ENCODE peak calls at places on chromosome 22, in eight cellular contexts. G is mesothelial cell of epicardium, T is epithelial cell of esophagus, C is IMR-90, V is tibial nerve, D is B cell, K is neural crest cell, I is kidney epithelial cell. H is an unnamed sample.

GRCh38 chr22:39994566-39995345 is at the start of gene FAM83F:
- DNase-seq in V (no peak), T (peak; percentile 78), K (no peak), D (no peak), I (no peak), C (no peak), G (peak; percentile 52), H (peak; percentile 81)

GRCh38 chr22:19874307-19875060 is 19.8 kb upstream of the GNB1L start:
- DNase-seq in V (no peak), T (peak; percentile 76), G (no peak), K (no peak), D (no peak), C (no peak), I (no peak), H (no peak)

GRCh38 chr22:35070451-35071093 is 4.6 kb downstream of the ISX start:
- DNase-seq in I (no peak), G (no peak), K (no peak), V (no peak), T (peak; percentile 17), C (no peak), D (no peak), H (no peak)

GRCh38 chr22:40751250-40751649 is 67.9 kb downstream of the SLC25A17 start:
- DNase-seq in G (no peak), D (no peak), T (no peak), K (no peak), V (no peak), C (no peak), I (no peak), H (no peak)

GRCh38 chr22:30033137-30033536 is 47.1 kb upstream of the HORMAD2 start:
- DNase-seq in I (no peak), G (no peak), C (no peak), K (no peak), D (no peak), T (no peak), V (no peak), H (no peak)

GRCh38 chr22:21455334-21456089 is 11.7 kb upstream of the TMEM191C start:
- DNase-seq in K (peak; percentile 1), V (no peak), C (no peak), G (no peak), T (no peak), I (no peak), D (no peak), H (no peak)

GRCh38 chr22:50360578-50360977 is 17.5 kb downstream of the PPP6R2 start:
- DNase-seq in K (no peak), I (no peak), V (no peak), G (no peak), C (no peak), T (no peak), D (no peak), H (no peak)

GRCh38 chr22:50447576-50448551 is 27.0 kb downstream of the SBF1 start:
- DNase-seq in K (no peak), G (no peak), T (no peak), D (no peak), V (no peak), C (no peak), I (no peak), H (no peak)

GRCh38 chr22:50545522-50546325 is at the start of gene KLHDC7B:
- DNase-seq in C (peak; percentile 35), T (no peak), K (no peak), V (no peak), D (no peak), I (no peak), G (no peak), H (peak; percentile 49)

GRCh38 chr22:50238755-50239154 is 6.1 kb downstream of the TUBGCP6 start:
- DNase-seq in I (no peak), V (no peak), D (no peak), T (no peak), K (no peak), C (no peak), G (no peak), H (no peak)

GRCh38 chr22:40050258-40050657 is 55.5 kb downstream of the FAM83F start:
- DNase-seq in G (no peak), D (peak; percentile 85), K (no peak), I (no peak), V (no peak), C (no peak), T (no peak), H (peak; percentile 73)

GRCh38 chr22:24270556-24271405 is at the start of gene SPECC1L:
- DNase-seq in C (peak; percentile 91), I (peak; percentile 48), K (peak; percentile 91), V (peak; percentile 85), T (peak; percentile 96), D (peak; percentile 89), G (peak; percentile 97), H (peak; percentile 94)
- TF ChIP-seq CTCF in C (peak; percentile 36), I (peak; percentile 1), K (no peak), V (peak; percentile 53), T (no peak), D (no peak), G (no peak), H (peak; percentile 11)

GRCh38 chr22:32395107-32395506 is 16.9 kb downstream of the RTCB start:
- DNase-seq in V (no peak), C (no peak), K (no peak), I (no peak), D (no peak), T (no peak), G (no peak), H (no peak)

GRCh38 chr22:32385681-32386080 is 26.4 kb downstream of the RTCB start:
- DNase-seq in I (no peak), C (no peak), G (no peak), T (no peak), D (no peak), V (no peak), K (no peak), H (no peak)

GRCh38 chr22:32389685-32390084 is 22.4 kb downstream of the RTCB start:
- DNase-seq in T (no peak), G (no peak), D (no peak), K (peak; percentile 30), V (no peak), C (peak; percentile 11), I (no peak), H (no peak)
- TF ChIP-seq CTCF in T (peak; percentile 37), G (no peak), D (peak; percentile 32), K (peak; percentile 59), V (no peak), C (peak; percentile 39), I (peak; percentile 62), H (peak; percentile 46)

DNA sequence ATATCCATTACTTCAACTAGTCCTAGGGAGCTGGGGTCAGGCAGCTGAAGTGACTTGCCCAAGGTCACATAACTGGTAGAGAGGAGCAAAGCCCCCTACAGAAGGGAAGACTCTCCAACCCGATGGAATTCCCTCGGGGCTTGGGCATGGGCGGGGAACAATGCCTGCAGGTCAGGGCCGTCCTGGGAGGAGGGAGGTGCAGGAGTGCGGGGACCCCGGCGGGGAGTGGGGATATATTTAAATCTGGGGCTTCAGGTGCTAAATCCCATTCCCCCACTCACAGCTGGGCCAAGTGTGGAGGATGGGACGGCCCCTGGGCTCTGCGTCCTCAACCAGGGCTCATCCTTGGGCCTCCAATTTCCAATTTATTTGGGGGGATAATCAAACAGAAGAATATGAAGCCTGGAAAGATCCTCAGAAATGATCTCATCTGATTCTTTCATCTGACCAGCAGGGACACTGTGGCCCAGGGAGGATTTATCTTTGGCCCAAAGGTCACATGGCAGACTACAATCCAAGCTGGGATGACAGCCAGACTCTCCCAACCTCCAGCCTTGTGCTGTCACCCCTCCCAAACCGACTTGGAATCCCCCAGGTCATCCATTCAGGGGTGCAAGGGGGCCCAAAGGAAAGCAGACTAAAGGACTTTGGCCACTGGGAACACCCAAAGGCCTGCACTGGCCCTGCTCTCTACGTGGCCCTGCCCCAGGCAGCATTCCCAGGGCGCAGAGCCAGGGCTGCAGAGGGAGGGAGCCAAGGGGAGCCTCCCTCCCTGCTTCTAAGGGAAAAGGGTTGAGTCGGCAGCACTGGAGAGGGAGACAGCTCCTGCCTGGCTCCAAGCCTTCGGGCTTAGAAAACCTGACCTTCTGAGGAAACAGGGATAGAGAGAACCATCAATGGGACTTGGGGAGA is 8.7 kb upstream of the C1QTNF6 start:
- DNase-seq in T (peak; percentile 76), V (peak; percentile 76), D (no peak), K (no peak), I (no peak), C (peak; percentile 79), G (peak; percentile 67), H (no peak)
- TF ChIP-seq CTCF in T (no peak), V (peak; percentile 31), D (no peak), K (no peak), I (no peak), C (peak; percentile 5), G (no peak), H (no peak)

DNA sequence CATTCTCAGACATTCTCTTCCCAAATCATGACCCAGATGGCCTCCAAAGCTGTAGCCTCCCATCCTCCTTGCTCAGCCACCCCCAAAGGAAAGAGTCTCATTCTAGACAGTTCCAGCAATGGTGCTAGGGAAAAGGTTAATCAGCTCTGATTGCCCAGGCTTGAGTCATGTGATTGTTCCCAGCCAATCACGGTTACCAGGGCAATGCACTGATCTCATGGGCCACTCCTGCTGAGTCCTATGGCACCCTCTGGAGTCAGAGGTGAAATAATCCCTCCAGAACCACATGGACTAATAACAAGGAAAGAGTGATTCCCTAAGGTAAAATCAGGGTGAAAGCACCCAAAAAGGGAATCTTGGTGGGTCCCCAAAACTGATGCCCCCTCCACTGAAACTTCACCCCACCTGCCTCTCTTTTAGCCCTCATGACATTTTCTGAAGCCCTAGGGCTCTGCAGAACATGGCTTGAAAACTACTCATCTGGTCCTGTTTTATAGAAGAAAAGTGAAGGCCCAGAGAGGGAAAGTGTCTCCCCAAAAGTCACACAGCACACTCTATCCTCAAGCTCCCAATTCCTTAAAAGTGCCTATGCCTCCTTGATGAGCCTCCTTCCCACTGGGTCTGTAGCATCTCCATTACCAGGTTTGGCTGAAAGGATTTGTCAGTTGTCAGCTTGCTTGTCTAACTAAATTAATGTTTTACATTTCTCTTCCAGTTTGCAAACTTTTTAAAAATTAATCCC is 203.7 kb downstream of the MN1 start:
- DNase-seq in C (no peak), K (no peak), V (no peak), D (no peak), I (no peak), T (peak; percentile 41), G (no peak), H (no peak)
- TF ChIP-seq CTCF in C (no peak), K (no peak), V (no peak), D (no peak), I (no peak), T (no peak), G (no peak), H (no peak)

H was measured in GM13977.